ENCODE peak calls at places on chromosomes 4 and X, in four cellular contexts. L, H, O and V are unnamed samples.

GRCh38 chrX:136220535-136220934 is 30.7 kb downstream of the MAP7D3 start:
- DNase-seq in H (no peak), L (no peak), O (no peak), V (no peak)

GRCh38 chr4:48913346-48913745 is 6.8 kb upstream of the OCIAD2 start:
- DNase-seq in L (no peak), O (no peak), H (peak), V (peak)

GRCh38 chr4:142845293-142846070 is 619 bp downstream of the INPP4B start:
- DNase-seq in O (no peak), L (peak), H (no peak), V (no peak)

GRCh38 chr4:8291036-8291682 is 21.6 kb downstream of the HTRA3 start:
- DNase-seq in H (no peak), O (peak), L (peak), V (no peak)

GRCh38 chr4:20248155-20248558 is 3.5 kb upstream of the SLIT2 start:
- DNase-seq in O (no peak), L (no peak), H (peak), V (no peak)

GRCh38 chr4:79906306-79906705 is 166.7 kb downstream of the ANTXR2 start:
- DNase-seq in H (no peak), L (no peak), O (no peak), V (no peak)

GRCh38 chr4:128427832-128428366 is 140.3 kb upstream of the PGRMC2 start:
- DNase-seq in O (no peak), L (peak), H (peak), V (peak)

GRCh38 chr4:132383571-132384199 is 765.4 kb upstream of the PCDH10 start:
- DNase-seq in L (no peak), O (no peak), H (no peak), V (no peak)

GRCh38 chr4:98864560-98864959 is 64.4 kb downstream of the EIF4E start:
- DNase-seq in O (no peak), H (no peak), L (no peak), V (no peak)

GRCh38 chrX:482702-483203 is 96.0 kb upstream of the PPP2R3B start:
- DNase-seq in L (peak), O (no peak), H (no peak), V (no peak)

GRCh38 chrX:413322-414201 is 26.9 kb upstream of the PPP2R3B start:
- DNase-seq in H (no peak), L (no peak), O (no peak), V (no peak)

GRCh38 chr4:83704786-83705185 is 168.9 kb downstream of the GPAT3 start:
- DNase-seq in L (no peak), O (no peak), H (no peak), V (no peak)

GRCh38 chr4:1239141-1239948 is 9.6 kb downstream of the CTBP1 start:
- DNase-seq in O (peak), H (no peak), L (peak), V (no peak)

GRCh38 chr4:95545526-95545925 is 3.2 kb downstream of the UNC5C start:
- DNase-seq in L (no peak), H (no peak), O (no peak), V (no peak)

GRCh38 chrX:63488546-63489373 is 137.6 kb upstream of the SPIN4 start:
- DNase-seq in O (no peak), H (no peak), L (no peak), V (no peak)

GRCh38 chrX:48468693-48469691 is 1.1 kb downstream of the SLC38A5 start:
- DNase-seq in O (no peak), L (peak), H (no peak), V (no peak)

GRCh38 chr4:78552398-78553396 is 1.1 kb downstream of the ANXA3 start:
- DNase-seq in H (no peak), O (no peak), L (no peak), V (peak)

GRCh38 chr4:146521543-146522097 is at the start of gene SLC10A7:
- DNase-seq in O (peak), H (peak), L (peak), V (no peak)

GRCh38 chrX:155071694-155072215 is 447 bp downstream of the BRCC3 start:
- DNase-seq in L (peak), O (peak), H (no peak), V (no peak)

GRCh38 chrX:106874075-106874474 is 29.1 kb downstream of the RIPPLY1 start:
- DNase-seq in L (no peak), O (no peak), H (no peak), V (no peak)

GRCh38 chr4:152038238-152038637 is 277.4 kb upstream of the GATB start:
- DNase-seq in H (peak), O (no peak), L (no peak), V (no peak)

GRCh38 chrX:120791013-120791643 is 84.5 kb downstream of the CT47B1 start:
- DNase-seq in H (no peak), L (no peak), O (no peak), V (peak)

GRCh38 chrX:110536788-110537187 is 178.1 kb downstream of the RTL9 start:
- DNase-seq in H (no peak), L (no peak), O (no peak), V (no peak)

GRCh38 chr4:3791910-3792542 is 25.8 kb downstream of the ADRA2C start:
- DNase-seq in L (no peak), H (no peak), O (no peak), V (no peak)

GRCh38 chr4:7651461-7651921 is 216.8 kb upstream of the PSAPL1 start:
- DNase-seq in L (peak), H (no peak), O (no peak), V (no peak)

GRCh38 chr4:15414601-15415091 is 13.2 kb upstream of the C1QTNF7 start:
- DNase-seq in H (no peak), O (no peak), L (no peak), V (no peak)

GRCh38 chrX:12447448-12448154 is 309.3 kb downstream of the FRMPD4 start:
- DNase-seq in H (peak), O (no peak), L (no peak), V (no peak)

GRCh38 chrX:68490644-68491043 is 8.2 kb upstream of the YIPF6 start:
- DNase-seq in L (no peak), O (no peak), H (no peak), V (no peak)

GRCh38 chrX:155215443-155216178 is 649 bp upstream of the VBP1 start:
- DNase-seq in O (no peak), H (no peak), L (no peak), V (no peak)

GRCh38 chr4:72701987-72702819 is 133.2 kb upstream of the ADAMTS3 start:
- DNase-seq in O (no peak), H (peak), L (no peak), V (peak)

GRCh38 chr4:57119054-57119651 is 9.0 kb upstream of the IGFBP7 start:
- DNase-seq in H (peak), L (no peak), O (peak), V (no peak)

GRCh38 chrX:92213781-92214180 is 434.6 kb downstream of the PCDH11X start:
- DNase-seq in O (no peak), H (no peak), L (no peak), V (no peak)

GRCh38 chr4:26218677-26219181 is 102.1 kb upstream of the RBPJ start:
- DNase-seq in L (no peak), H (no peak), O (no peak), V (no peak)

GRCh38 chr4:111952708-111953107 is 192.5 kb upstream of the FAM241A start:
- DNase-seq in H (no peak), L (no peak), O (no peak), V (no peak)

GRCh38 chrX:55867708-55868107 is 150.2 kb downstream of the RRAGB start:
- DNase-seq in O (no peak), H (no peak), L (no peak), V (no peak)

GRCh38 chr4:153257151-153257620 is 52.9 kb downstream of the TRIM2 start:
- DNase-seq in O (no peak), L (no peak), H (peak), V (no peak)
- H3K4me3 ChIP-seq in O (no peak), L (no peak), H (peak), V (peak)

GRCh38 chrX:117990438-117990837 is 126.2 kb downstream of the KLHL13 start:
- DNase-seq in H (peak), L (no peak), O (no peak), V (peak)

GRCh38 chrX:117989512-117989911 is 127.1 kb downstream of the KLHL13 start:
- DNase-seq in O (no peak), H (no peak), L (no peak), V (peak)

GRCh38 chrX:117982702-117983392 is 133.8 kb downstream of the KLHL13 start:
- DNase-seq in L (no peak), H (no peak), O (no peak), V (no peak)

GRCh38 chrX:117985241-117985640 is 131.4 kb downstream of the KLHL13 start:
- DNase-seq in O (no peak), H (no peak), L (no peak), V (no peak)

DNA sequence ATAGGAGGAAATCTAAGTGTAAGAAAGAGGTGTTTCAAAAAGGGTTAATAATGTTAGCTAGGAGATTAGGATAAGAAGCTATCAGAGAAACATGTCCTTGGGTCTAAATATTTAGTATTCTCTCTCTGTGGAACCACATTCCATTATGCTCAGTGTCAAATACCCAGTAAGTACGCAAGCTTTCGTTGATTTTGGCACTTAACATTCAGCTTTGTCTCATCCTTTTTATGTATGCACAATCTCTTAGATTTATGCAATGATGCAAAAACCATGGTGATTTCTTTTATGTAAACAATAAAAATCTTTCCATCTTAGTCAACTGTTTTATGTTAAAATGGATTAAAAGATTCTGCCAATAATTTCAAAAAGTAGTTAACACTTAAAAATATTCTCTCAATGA is 129.2 kb downstream of the KLHL13 start:
- DNase-seq in H (no peak), L (no peak), O (no peak), V (no peak)
- H3K4me3 ChIP-seq in H (no peak), L (no peak), O (no peak), V (no peak)

GRCh38 chr4:81960968-81961367 is 412.8 kb downstream of the HNRNPD start:
- DNase-seq in H (no peak), L (no peak), O (no peak), V (no peak)
- H3K4me3 ChIP-seq in H (no peak), L (no peak), O (no peak), V (no peak)

GRCh38 chr4:13893221-13893620 is 265.7 kb upstream of the BOD1L1 start:
- DNase-seq in L (no peak), H (no peak), O (no peak), V (no peak)
- H3K4me3 ChIP-seq in L (no peak), H (no peak), O (no peak), V (no peak)